ENCODE peak calls at places on chromosomes 13 and 19, in seven cellular contexts. D is IMR-90, I is neuronal stem cell, Z is mesendoderm, Q is mesenchymal stem cell, G is H9, U is trophoblast cell. E is an unnamed sample.
A peak's percentile ranks its signal among the peaks of the same experiment; 100 is the strongest.

GRCh38 chr13:113740286-113740556 is 18.8 kb upstream of the TMEM255B start:
- DNase-seq in U (no peak), Q (no peak), I (no peak), Z (no peak), G (no peak), D (no peak), E (no peak)

GRCh38 chr13:40568672-40569350 is 97.6 kb downstream of the FOXO1 start:
- DNase-seq in Q (peak; percentile 45), G (no peak), U (no peak), I (no peak), Z (no peak), D (no peak), E (no peak)

GRCh38 chr19:35459414-35460082 is 11.5 kb downstream of the FFAR2 start:
- DNase-seq in U (no peak), Q (peak; percentile 64), Z (no peak), G (no peak), I (no peak), D (no peak), E (no peak)

GRCh38 chr19:30228726-30229523 is 143.3 kb upstream of the ZNF536 start:
- DNase-seq in U (no peak), D (peak; percentile 6), G (no peak), I (no peak), Z (peak; percentile 47), Q (no peak), E (no peak)

GRCh38 chr13:50127017-50127725 is 111.9 kb downstream of the KCNRG start:
- DNase-seq in G (peak; percentile 58), I (peak; percentile 45), Z (peak; percentile 45), Q (peak; percentile 88), U (no peak), D (peak; percentile 50), E (peak; percentile 71)

GRCh38 chr13:95530178-95530577 is 22.3 kb upstream of the CLDN10 start:
- DNase-seq in Z (no peak), D (peak; percentile 5), Q (peak; percentile 6), G (no peak), U (no peak), I (no peak), E (no peak)

GRCh38 chr13:39244561-39245230 is 206.4 kb downstream of the NHLRC3 start:
- DNase-seq in Q (no peak), G (no peak), Z (no peak), U (no peak), I (no peak), D (no peak), E (no peak)

GRCh38 chr19:18675779-18676178 is 7.7 kb upstream of the CRTC1 start:
- DNase-seq in Q (no peak), G (peak; percentile 56), Z (peak; percentile 43), D (no peak), U (no peak), I (no peak), E (no peak)

GRCh38 chr13:109631069-109631468 is 155.3 kb downstream of the IRS2 start:
- DNase-seq in Z (no peak), I (no peak), Q (no peak), D (no peak), U (peak; percentile 67), G (no peak), E (no peak)

GRCh38 chr13:25981060-25981459 is 70.8 kb downstream of the SHISA2 start:
- DNase-seq in Z (no peak), I (no peak), Q (no peak), G (no peak), D (no peak), U (no peak), E (no peak)

GRCh38 chr19:29364224-29364726 is 151.3 kb upstream of the UQCRFS1 start:
- DNase-seq in I (no peak), G (peak; percentile 43), Q (no peak), U (no peak), Z (peak; percentile 74), D (no peak), E (peak; percentile 45)

GRCh38 chr19:55041627-55042343 is 3.7 kb upstream of the GP6 start:
- DNase-seq in Z (no peak), U (no peak), I (no peak), D (no peak), Q (no peak), G (no peak), E (no peak)

GRCh38 chr13:24033527-24034302 is 126.8 kb upstream of the SPATA13 start:
- DNase-seq in I (no peak), U (peak; percentile 54), Q (peak; percentile 79), Z (no peak), D (peak; percentile 92), G (no peak), E (no peak)

GRCh38 chr19:37654525-37654832 is 786 bp downstream of the ZFP30 start:
- DNase-seq in I (no peak), U (no peak), G (no peak), Z (no peak), D (peak; percentile 26), Q (peak; percentile 50), E (no peak)

GRCh38 chr19:9917322-9917721 is 19.0 kb downstream of the OLFM2 start:
- DNase-seq in G (peak; percentile 76), D (peak; percentile 60), U (no peak), Q (peak; percentile 67), Z (peak; percentile 93), I (no peak), E (no peak)
- H2AK5ac ChIP-seq in G (no peak overlapping the region), D (no peak overlapping the region), U (no peak overlapping the region), Q (no peak overlapping the region), Z (no peak overlapping the region), I (no peak overlapping the region), E (no peak overlapping the region)

DNA sequence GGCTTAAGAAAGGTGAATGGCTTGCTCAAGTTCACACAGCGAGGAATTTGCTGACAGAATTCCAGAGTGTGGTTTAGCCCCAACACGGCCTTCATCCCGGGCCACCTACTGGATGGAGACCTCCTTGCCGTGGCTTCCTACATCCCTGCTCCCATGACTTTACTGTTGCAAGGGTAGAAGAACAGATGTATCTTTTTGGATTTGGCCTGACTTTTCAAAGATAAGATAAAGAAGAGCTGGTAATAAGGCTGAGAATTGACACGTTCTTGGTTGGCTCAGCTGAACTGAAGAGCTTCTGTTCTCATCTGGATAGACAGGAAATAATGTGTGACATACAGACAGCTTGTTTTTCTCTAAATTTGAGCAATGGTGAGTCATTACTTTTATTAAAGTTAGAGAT is 113.1 kb downstream of the KLF5 start:
- DNase-seq in U (no peak), G (peak; percentile 44), I (no peak), D (peak; percentile 46), Q (peak; percentile 40), Z (peak; percentile 89), E (no peak)
- H2AK5ac ChIP-seq in U (no peak overlapping the region), G (no peak overlapping the region), I (no peak overlapping the region), D (no peak overlapping the region), Q (no peak overlapping the region), Z (no peak overlapping the region), E (no peak overlapping the region)

DNA sequence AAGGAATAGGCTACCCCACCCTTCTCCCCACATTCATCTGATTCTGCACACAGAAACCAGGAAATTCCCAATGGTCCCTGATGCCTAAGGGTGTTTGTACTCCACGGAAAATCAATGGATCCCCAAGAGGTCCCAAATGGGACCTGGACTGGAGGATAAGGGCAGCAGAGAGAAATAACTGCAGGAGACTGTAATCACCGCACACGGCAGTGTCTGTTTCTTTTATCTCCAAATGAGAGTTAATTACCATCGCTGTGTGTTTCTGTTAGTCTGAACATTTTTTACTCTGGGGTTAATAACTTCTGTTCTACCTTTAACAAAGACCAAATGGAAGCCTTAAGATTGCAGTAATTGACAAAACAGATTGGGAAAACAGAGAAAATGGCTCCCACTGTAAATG is 320.9 kb downstream of the DCLK1 start:
- DNase-seq in U (no peak), Z (no peak), Q (no peak), D (no peak), I (no peak), G (no peak), E (no peak)
- H2AK5ac ChIP-seq in U (no peak overlapping the region), Z (no peak overlapping the region), Q (no peak overlapping the region), D (no peak overlapping the region), I (no peak overlapping the region), G (no peak overlapping the region), E (no peak overlapping the region)

DNA sequence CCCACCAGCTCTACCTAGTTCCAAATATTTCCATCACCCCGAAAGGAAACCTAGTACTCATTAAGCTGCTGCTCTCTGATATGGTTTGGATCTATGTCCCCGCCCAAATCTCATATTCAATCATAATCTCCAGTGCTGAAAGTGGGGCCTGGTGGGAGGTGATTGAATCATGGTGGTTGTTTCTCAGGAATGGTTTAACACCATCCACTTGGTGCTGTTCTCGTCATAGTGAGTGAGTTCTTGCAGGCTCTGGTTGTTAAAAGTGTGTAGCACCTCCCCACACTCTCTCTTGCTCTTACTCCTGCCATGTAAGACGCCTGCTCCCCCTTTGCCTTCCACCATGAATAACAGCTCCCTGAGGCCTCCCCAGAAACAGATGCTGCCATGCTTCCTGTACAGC is 43.4 kb upstream of the MED4 start:
- DNase-seq in G (no peak), Q (no peak), U (no peak), D (no peak), Z (no peak), I (no peak), E (no peak)
- H2AK5ac ChIP-seq in G (no peak overlapping the region), Q (no peak overlapping the region), U (no peak overlapping the region), D (no peak overlapping the region), Z (no peak overlapping the region), I (no peak overlapping the region), E (no peak overlapping the region)

GRCh38 chr19:39502640-39503417 is 4.1 kb downstream of the DLL3 start:
- DNase-seq in U (peak; percentile 77), G (peak; percentile 81), Z (peak; percentile 88), D (peak; percentile 73), Q (peak; percentile 53), I (peak; percentile 59), E (peak; percentile 93)
- H2AK5ac ChIP-seq in U (no peak overlapping the region), G (no peak overlapping the region), Z (no peak overlapping the region), D (no peak overlapping the region), Q (no peak overlapping the region), I (peak overlapping the region; percentile 30), E (no peak overlapping the region)

DNA sequence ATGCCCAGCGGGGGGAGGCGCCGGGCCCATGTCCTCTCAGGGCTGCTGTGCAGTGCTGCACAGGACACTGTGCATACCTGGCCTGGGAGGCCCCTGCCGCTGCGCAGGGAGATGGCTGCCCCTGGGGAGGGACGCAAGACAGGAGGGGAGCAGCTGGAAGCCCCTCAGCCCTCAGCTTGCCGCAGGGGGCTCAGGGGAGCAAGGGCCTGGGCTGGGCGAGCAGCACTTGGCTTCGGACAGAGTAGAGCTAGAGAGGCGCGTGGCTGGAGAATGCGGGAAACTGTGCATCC is 10.9 kb downstream of the CHERP start:
- DNase-seq in I (no peak), G (no peak), Z (no peak), Q (no peak), U (no peak), D (no peak), E (no peak)
- H2AK5ac ChIP-seq in I (no peak overlapping the region), G (no peak overlapping the region), Z (no peak overlapping the region), Q (no peak overlapping the region), U (no peak overlapping the region), D (no peak overlapping the region), E (no peak overlapping the region)

GRCh38 chr13:78319101-78319627 is 284.2 kb downstream of the POU4F1 start:
- DNase-seq in G (no peak), I (no peak), D (no peak), U (no peak), Z (no peak), Q (no peak), E (no peak)
- H2AK5ac ChIP-seq in G (no peak overlapping the region), I (no peak overlapping the region), D (no peak overlapping the region), U (no peak overlapping the region), Z (no peak overlapping the region), Q (no peak overlapping the region), E (no peak overlapping the region)

GRCh38 chr19:48627865-48628314 is 8.6 kb downstream of the SPHK2 start:
- DNase-seq in Z (no peak), D (no peak), G (peak; percentile 28), Q (no peak), U (no peak), I (no peak), E (no peak)
- H2AK5ac ChIP-seq in Z (no peak overlapping the region), D (no peak overlapping the region), G (no peak overlapping the region), Q (no peak overlapping the region), U (no peak overlapping the region), I (peak overlapping the region; percentile 41), E (no peak overlapping the region)

GRCh38 chr13:30191491-30192100 is 115.8 kb downstream of the KATNAL1 start:
- DNase-seq in G (no peak), U (no peak), Z (no peak), D (peak; percentile 54), Q (no peak), I (no peak), E (no peak)
- H2AK5ac ChIP-seq in G (no peak overlapping the region), U (no peak overlapping the region), Z (no peak overlapping the region), D (no peak overlapping the region), Q (no peak overlapping the region), I (no peak overlapping the region), E (no peak overlapping the region)

E was measured in H1.